ENCODE peak calls at places on chromosomes 1 and 21, in six cellular contexts. One of them, this sample, is unnamed. For H3K4me1, the result is how much of the 10 kb centered on the place peaks cover.

GRCh38 chr1:202010042-202011015 is at the start of gene ELF3:
- DNase-seq in GM23248: no peak
- DNase-seq in foreskin keratinocyte: no peak
- DNase-seq in HepG2: peak
- DNase-seq in breast epithelium: peak
- DNase-seq in IMR-90: no peak
- DNase-seq in this sample: peak

GRCh38 chr1:109802901-109803561 is 39.3 kb upstream of the EPS8L3 start:
- DNase-seq in breast epithelium: peak
- DNase-seq in HepG2: no peak
- DNase-seq in IMR-90: no peak
- DNase-seq in foreskin keratinocyte: no peak
- DNase-seq in GM23248: peak
- DNase-seq in this sample: peak

GRCh38 chr21:16597768-16598167 is 868.0 kb downstream of the USP25 start:
- DNase-seq in foreskin keratinocyte: no peak
- DNase-seq in HepG2: no peak
- DNase-seq in breast epithelium: no peak
- DNase-seq in IMR-90: no peak
- DNase-seq in GM23248: no peak
- DNase-seq in this sample: no peak

GRCh38 chr1:44025816-44026215 is 5.4 kb downstream of the SLC6A9 start:
- DNase-seq in GM23248: no peak
- DNase-seq in breast epithelium: no peak
- DNase-seq in IMR-90: no peak
- DNase-seq in foreskin keratinocyte: no peak
- DNase-seq in HepG2: no peak
- DNase-seq in this sample: no peak

GRCh38 chr1:121458291-121459048 is 273.7 kb downstream of the SRGAP2C start:
- DNase-seq in GM23248: no peak
- DNase-seq in foreskin keratinocyte: no peak
- DNase-seq in breast epithelium: no peak
- DNase-seq in HepG2: no peak
- DNase-seq in IMR-90: no peak
- DNase-seq in this sample: no peak

GRCh38 chr1:187417524-187417923 is 588.8 kb downstream of the PLA2G4A start:
- DNase-seq in foreskin keratinocyte: no peak
- DNase-seq in HepG2: no peak
- DNase-seq in IMR-90: no peak
- DNase-seq in GM23248: no peak
- DNase-seq in breast epithelium: no peak
- DNase-seq in this sample: no peak

GRCh38 chr1:58755468-58755872 is 28.4 kb downstream of the JUN start:
- DNase-seq in breast epithelium: peak
- DNase-seq in GM23248: peak
- DNase-seq in HepG2: peak
- DNase-seq in foreskin keratinocyte: peak
- DNase-seq in IMR-90: peak
- DNase-seq in this sample: no peak

GRCh38 chr1:215277537-215277936 is 195.0 kb downstream of the KCNK2 start:
- DNase-seq in foreskin keratinocyte: no peak
- DNase-seq in IMR-90: peak
- DNase-seq in breast epithelium: no peak
- DNase-seq in HepG2: no peak
- DNase-seq in GM23248: peak
- DNase-seq in this sample: no peak

GRCh38 chr1:156228501-156228900 is 13.5 kb upstream of the BGLAP start:
- DNase-seq in IMR-90: no peak
- DNase-seq in HepG2: no peak
- DNase-seq in GM23248: no peak
- DNase-seq in foreskin keratinocyte: no peak
- DNase-seq in breast epithelium: no peak
- DNase-seq in this sample: no peak

GRCh38 chr1:204207136-204207616 is 6.6 kb downstream of the GOLT1A start:
- DNase-seq in IMR-90: no peak
- DNase-seq in GM23248: peak
- DNase-seq in breast epithelium: peak
- DNase-seq in foreskin keratinocyte: no peak
- DNase-seq in HepG2: peak
- DNase-seq in this sample: peak

GRCh38 chr1:63946866-63947491 is 173.2 kb downstream of the ROR1 start:
- DNase-seq in IMR-90: no peak
- DNase-seq in foreskin keratinocyte: peak
- DNase-seq in breast epithelium: no peak
- DNase-seq in HepG2: no peak
- DNase-seq in GM23248: peak
- DNase-seq in this sample: no peak

GRCh38 chr1:10634428-10635384 is 160.0 kb downstream of the PEX14 start:
- DNase-seq in GM23248: peak
- DNase-seq in IMR-90: no peak
- DNase-seq in breast epithelium: no peak
- DNase-seq in foreskin keratinocyte: peak
- DNase-seq in HepG2: no peak
- DNase-seq in this sample: no peak

GRCh38 chr1:19413999-19414398 is 71.3 kb downstream of the CAPZB start:
- DNase-seq in breast epithelium: no peak
- DNase-seq in foreskin keratinocyte: no peak
- DNase-seq in IMR-90: no peak
- DNase-seq in HepG2: no peak
- DNase-seq in GM23248: no peak
- DNase-seq in this sample: no peak
- H3K4me1 ChIP-seq in breast epithelium: under half
- H3K4me1 ChIP-seq in foreskin keratinocyte: under half
- H3K4me1 ChIP-seq in IMR-90: under half
- H3K4me1 ChIP-seq in HepG2: under half
- H3K4me1 ChIP-seq in GM23248: under half
- H3K4me1 ChIP-seq in this sample: under half

GRCh38 chr1:32239335-32239734 is 7.7 kb upstream of the FAM167B start:
- DNase-seq in GM23248: no peak
- DNase-seq in breast epithelium: no peak
- DNase-seq in foreskin keratinocyte: no peak
- DNase-seq in IMR-90: no peak
- DNase-seq in HepG2: no peak
- DNase-seq in this sample: no peak

GRCh38 chr1:32240140-32240951 is 6.7 kb upstream of the FAM167B start:
- DNase-seq in breast epithelium: peak
- DNase-seq in foreskin keratinocyte: peak
- DNase-seq in GM23248: peak
- DNase-seq in IMR-90: peak
- DNase-seq in HepG2: no peak
- DNase-seq in this sample: peak

GRCh38 chr1:32239790-32240139 is 7.3 kb upstream of the FAM167B start:
- DNase-seq in foreskin keratinocyte: no peak
- DNase-seq in breast epithelium: no peak
- DNase-seq in IMR-90: no peak
- DNase-seq in GM23248: no peak
- DNase-seq in HepG2: no peak
- DNase-seq in this sample: no peak

GRCh38 chr1:32241011-32241763 is 5.8 kb upstream of the FAM167B start:
- DNase-seq in HepG2: no peak
- DNase-seq in IMR-90: peak
- DNase-seq in foreskin keratinocyte: no peak
- DNase-seq in GM23248: peak
- DNase-seq in breast epithelium: peak
- DNase-seq in this sample: peak

DNA sequence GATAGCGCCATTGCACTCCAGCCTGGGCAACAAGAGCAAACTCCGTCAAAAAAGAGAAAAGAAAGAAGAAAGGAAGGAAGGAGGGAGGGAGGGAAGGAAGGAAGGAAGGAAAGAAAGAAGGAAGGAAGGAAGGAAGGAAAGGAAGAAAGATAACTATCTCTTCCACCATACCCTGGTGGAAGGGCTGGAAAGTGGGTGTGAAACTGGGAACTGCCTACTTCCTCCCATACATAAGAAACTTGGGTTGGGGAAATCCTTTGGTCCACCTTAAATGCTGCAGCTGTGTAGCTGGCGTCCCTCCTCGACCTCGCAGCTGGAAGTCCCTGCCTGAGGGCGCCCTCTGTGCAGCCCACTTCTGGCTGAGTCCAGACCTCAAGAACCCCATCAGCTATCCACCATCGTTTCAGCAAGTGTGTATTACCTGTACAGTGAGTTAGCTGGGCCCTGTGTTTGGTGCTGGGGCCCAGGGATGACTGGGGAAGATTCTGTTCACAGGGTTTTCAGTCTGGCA is 4.6 kb upstream of the FAM167B start:
- DNase-seq in GM23248: peak
- DNase-seq in breast epithelium: no peak
- DNase-seq in foreskin keratinocyte: no peak
- DNase-seq in IMR-90: no peak
- DNase-seq in HepG2: no peak
- DNase-seq in this sample: no peak
- H3K4me1 ChIP-seq in GM23248: under half
- H3K4me1 ChIP-seq in breast epithelium: under half
- H3K4me1 ChIP-seq in foreskin keratinocyte: under half
- H3K4me1 ChIP-seq in IMR-90: under half
- H3K4me1 ChIP-seq in HepG2: half or more
- H3K4me1 ChIP-seq in this sample: half or more

GRCh38 chr1:239744851-239745250 is 346.8 kb upstream of the FMN2 start:
- DNase-seq in HepG2: no peak
- DNase-seq in GM23248: no peak
- DNase-seq in foreskin keratinocyte: no peak
- DNase-seq in breast epithelium: no peak
- DNase-seq in IMR-90: no peak
- DNase-seq in this sample: no peak
- H3K4me1 ChIP-seq in HepG2: under half
- H3K4me1 ChIP-seq in GM23248: under half
- H3K4me1 ChIP-seq in foreskin keratinocyte: under half
- H3K4me1 ChIP-seq in breast epithelium: under half
- H3K4me1 ChIP-seq in IMR-90: under half
- H3K4me1 ChIP-seq in this sample: under half

GRCh38 chr1:55211456-55211855 is 3.7 kb downstream of the USP24 start:
- DNase-seq in foreskin keratinocyte: no peak
- DNase-seq in HepG2: peak
- DNase-seq in GM23248: no peak
- DNase-seq in IMR-90: peak
- DNase-seq in breast epithelium: no peak
- DNase-seq in this sample: no peak

GRCh38 chr1:55213029-55213884 is 1.9 kb downstream of the USP24 start:
- DNase-seq in HepG2: no peak
- DNase-seq in GM23248: peak
- DNase-seq in IMR-90: no peak
- DNase-seq in foreskin keratinocyte: peak
- DNase-seq in breast epithelium: no peak
- DNase-seq in this sample: no peak

GRCh38 chr1:55211909-55212308 is 3.3 kb downstream of the USP24 start:
- DNase-seq in breast epithelium: no peak
- DNase-seq in HepG2: no peak
- DNase-seq in GM23248: no peak
- DNase-seq in foreskin keratinocyte: no peak
- DNase-seq in IMR-90: no peak
- DNase-seq in this sample: no peak

GRCh38 chr1:55213885-55214213 is 1.3 kb downstream of the USP24 start:
- DNase-seq in GM23248: peak
- DNase-seq in breast epithelium: no peak
- DNase-seq in foreskin keratinocyte: no peak
- DNase-seq in HepG2: no peak
- DNase-seq in IMR-90: no peak
- DNase-seq in this sample: no peak

GRCh38 chr1:55212349-55213028 is 2.7 kb downstream of the USP24 start:
- DNase-seq in breast epithelium: no peak
- DNase-seq in foreskin keratinocyte: peak
- DNase-seq in IMR-90: no peak
- DNase-seq in HepG2: no peak
- DNase-seq in GM23248: no peak
- DNase-seq in this sample: no peak
- H3K4me1 ChIP-seq in breast epithelium: under half
- H3K4me1 ChIP-seq in foreskin keratinocyte: under half
- H3K4me1 ChIP-seq in IMR-90: under half
- H3K4me1 ChIP-seq in HepG2: half or more
- H3K4me1 ChIP-seq in GM23248: under half
- H3K4me1 ChIP-seq in this sample: under half

This sample was measured in upper lobe of left lung.